ENCODE peak calls at places on chromosomes 13 and 19, in nine cellular contexts. F, D, T, O, I, M, R, J and C are unnamed samples.

GRCh38 chr19:18656337-18657086 is 19.7 kb downstream of the KLHL26 start:
- DNase-seq in T (no peak), J (no peak), D (no peak), O (no peak), I (no peak), F (no peak), R (no peak), M (no peak), C (no peak)

GRCh38 chr13:19960673-19961015 is 2.1 kb downstream of the ZMYM2 start:
- DNase-seq in M (no peak), I (no peak), F (no peak), R (no peak), D (no peak), T (no peak), O (no peak), J (peak; percentile 7), C (no peak)

GRCh38 chr13:107216046-107216715 is 648.2 kb upstream of the ARGLU1 start:
- DNase-seq in T (no peak), J (no peak), R (no peak), D (no peak), M (no peak), I (no peak), F (no peak), O (no peak), C (no peak)

GRCh38 chr13:79749556-79749955 is 268.6 kb downstream of the NDFIP2 start:
- DNase-seq in F (no peak), I (no peak), O (no peak), D (no peak), J (peak; percentile 11), T (no peak), R (no peak), M (no peak), C (no peak)

GRCh38 chr19:41995959-41996797 is 2.1 kb upstream of the ATP1A3 start:
- DNase-seq in T (no peak), I (no peak), J (no peak), M (no peak), O (no peak), D (no peak), R (no peak), F (no peak), C (no peak)

GRCh38 chr19:49017041-49017665 is at the start of gene LHB:
- DNase-seq in D (no peak), M (no peak), I (no peak), O (no peak), R (no peak), T (no peak), F (no peak), J (no peak), C (no peak)

GRCh38 chr19:18589380-18590272 is 1.0 kb downstream of the REX1BD start:
- DNase-seq in T (peak; percentile 48), M (peak; percentile 57), I (no peak), R (peak; percentile 83), J (peak; percentile 73), F (peak; percentile 45), D (peak; percentile 71), O (peak; percentile 93), C (no peak)

GRCh38 chr13:111663505-111663904 is 343.1 kb downstream of the TEX29 start:
- DNase-seq in J (no peak), O (no peak), R (no peak), I (no peak), M (no peak), D (no peak), T (no peak), F (no peak), C (no peak)

GRCh38 chr19:35751839-35752745 is 3.7 kb downstream of the LIN37 start:
- DNase-seq in D (no peak), T (no peak), R (no peak), O (peak; percentile 75), F (peak; percentile 24), I (no peak), J (no peak), M (no peak), C (no peak)

GRCh38 chr19:42471554-42472249 is 29.0 kb upstream of the CXCL17 start:
- DNase-seq in T (no peak), O (no peak), M (peak; percentile 31), I (no peak), F (no peak), D (no peak), J (peak; percentile 58), R (peak; percentile 52), C (no peak)

GRCh38 chr19:49473868-49474544 is at the start of gene FLT3LG:
- DNase-seq in I (no peak), R (peak; percentile 89), O (peak; percentile 95), M (peak; percentile 75), F (peak; percentile 77), J (peak; percentile 78), D (peak; percentile 91), T (peak; percentile 78), C (no peak)

GRCh38 chr13:28659611-28659970 is 661 bp downstream of the POMP start:
- DNase-seq in O (no peak), I (no peak), T (peak; percentile 57), M (peak; percentile 71), R (peak; percentile 64), D (peak; percentile 10), F (peak; percentile 75), J (peak; percentile 72), C (peak; percentile 29)

GRCh38 chr13:44543424-44543823 is 32.7 kb downstream of the TSC22D1 start:
- DNase-seq in D (no peak), J (no peak), M (no peak), I (no peak), F (no peak), O (no peak), R (no peak), T (no peak), C (no peak)

GRCh38 chr19:48795055-48795854 is 15.6 kb downstream of the BCAT2 start:
- DNase-seq in T (peak; percentile 93), F (peak; percentile 94), O (peak; percentile 94), M (peak; percentile 90), J (peak; percentile 97), D (peak; percentile 84), I (peak; percentile 65), R (peak; percentile 97), C (peak; percentile 86)

GRCh38 chr13:22777207-22777606 is 403.6 kb upstream of the SGCG start:
- DNase-seq in F (no peak), O (no peak), I (no peak), M (no peak), J (no peak), D (no peak), R (no peak), T (no peak), C (no peak)

GRCh38 chr13:87124785-87125074 is 546.4 kb upstream of the SLITRK5 start:
- DNase-seq in I (no peak), F (no peak), R (no peak), J (no peak), D (no peak), O (no peak), M (no peak), T (no peak), C (no peak)

DNA sequence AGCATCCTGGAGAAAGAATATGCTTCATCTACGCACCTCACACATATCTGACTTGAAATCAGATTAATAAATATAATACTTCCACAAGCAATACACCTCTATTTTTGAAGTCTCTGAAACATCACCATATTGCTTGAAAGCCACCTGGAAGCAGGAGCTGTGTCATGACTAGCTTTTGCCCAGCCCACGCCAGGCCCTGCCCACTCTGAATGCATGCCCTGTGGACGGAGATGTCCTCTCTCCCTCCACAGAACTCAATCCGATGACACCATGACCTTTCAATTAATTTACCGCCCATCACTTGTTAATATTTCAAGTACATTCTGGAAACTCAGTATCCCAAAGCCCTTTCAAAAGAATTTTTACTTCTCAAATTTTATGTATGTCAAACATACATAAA is 108.0 kb downstream of the TBC1D4 start:
- DNase-seq in J (no peak), T (no peak), O (no peak), F (no peak), D (no peak), I (no peak), M (no peak), R (no peak), C (no peak)
- H3K4me3 ChIP-seq in J (no peak overlapping the region), T (no peak overlapping the region), O (no peak overlapping the region), F (no peak overlapping the region), D (no peak overlapping the region), I (no peak overlapping the region), M (no peak overlapping the region), R (no peak overlapping the region), C (no peak overlapping the region)

DNA sequence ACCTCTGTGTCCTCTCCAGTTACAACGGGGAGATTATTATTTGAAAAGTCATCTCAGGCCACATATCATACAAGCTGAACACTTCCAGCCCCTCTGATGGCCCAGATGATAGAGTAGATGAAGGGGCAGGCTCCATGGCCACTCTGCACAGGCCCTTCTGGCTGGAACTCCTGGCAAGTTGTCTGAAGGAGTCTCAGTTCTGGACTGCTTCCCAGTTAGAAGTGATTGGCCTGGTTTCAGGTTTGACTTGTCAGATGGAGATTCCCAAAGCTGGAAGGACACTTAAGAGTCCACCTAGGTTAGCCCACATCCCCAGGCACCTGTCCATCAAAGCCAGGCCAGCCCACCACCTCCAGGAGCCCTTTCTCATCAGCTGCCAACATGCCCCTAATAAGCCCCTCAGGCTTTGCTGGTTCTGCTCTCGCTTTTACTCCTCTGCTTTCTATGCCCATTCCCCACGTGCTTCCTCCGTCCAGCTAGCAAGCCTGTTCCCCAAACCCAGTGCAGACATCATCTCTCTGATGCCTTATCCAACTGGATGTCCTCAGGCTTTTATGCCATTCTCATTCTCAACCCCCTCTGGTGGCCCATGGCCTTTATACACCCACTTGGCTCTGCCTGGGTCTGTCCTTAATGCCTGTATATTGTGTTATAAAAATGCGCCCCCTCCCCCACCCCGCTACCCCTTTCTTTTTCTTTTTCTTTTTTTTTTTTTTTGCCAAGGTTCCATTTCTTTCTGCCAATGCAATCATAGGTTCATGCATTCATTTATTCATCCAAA is 56.5 kb downstream of the HSPH1 start:
- DNase-seq in T (peak; percentile 5), I (no peak), O (no peak), D (no peak), M (peak; percentile 24), J (peak; percentile 54), F (peak; percentile 46), R (peak; percentile 19), C (no peak)
- TF ChIP-seq CTCF in T (no peak), I (no peak), O (no peak), D (no peak), M (no peak), J (no peak), F (no peak), R (no peak), C (no peak)

GRCh38 chr13:24671367-24672117 is 8.7 kb upstream of the ATP12A start:
- DNase-seq in T (peak; percentile 75), M (peak; percentile 85), O (no peak), F (peak; percentile 85), I (peak; percentile 65), R (peak; percentile 93), J (peak; percentile 91), D (peak; percentile 14), C (peak; percentile 51)
- H3K4me3 ChIP-seq in T (no peak overlapping the region), M (peak overlapping the region; percentile 37), O (no peak overlapping the region), F (peak overlapping the region; percentile 46), I (peak overlapping the region; percentile 44), R (peak overlapping the region; percentile 32), J (no peak overlapping the region), D (no peak overlapping the region), C (no peak overlapping the region)

DNA sequence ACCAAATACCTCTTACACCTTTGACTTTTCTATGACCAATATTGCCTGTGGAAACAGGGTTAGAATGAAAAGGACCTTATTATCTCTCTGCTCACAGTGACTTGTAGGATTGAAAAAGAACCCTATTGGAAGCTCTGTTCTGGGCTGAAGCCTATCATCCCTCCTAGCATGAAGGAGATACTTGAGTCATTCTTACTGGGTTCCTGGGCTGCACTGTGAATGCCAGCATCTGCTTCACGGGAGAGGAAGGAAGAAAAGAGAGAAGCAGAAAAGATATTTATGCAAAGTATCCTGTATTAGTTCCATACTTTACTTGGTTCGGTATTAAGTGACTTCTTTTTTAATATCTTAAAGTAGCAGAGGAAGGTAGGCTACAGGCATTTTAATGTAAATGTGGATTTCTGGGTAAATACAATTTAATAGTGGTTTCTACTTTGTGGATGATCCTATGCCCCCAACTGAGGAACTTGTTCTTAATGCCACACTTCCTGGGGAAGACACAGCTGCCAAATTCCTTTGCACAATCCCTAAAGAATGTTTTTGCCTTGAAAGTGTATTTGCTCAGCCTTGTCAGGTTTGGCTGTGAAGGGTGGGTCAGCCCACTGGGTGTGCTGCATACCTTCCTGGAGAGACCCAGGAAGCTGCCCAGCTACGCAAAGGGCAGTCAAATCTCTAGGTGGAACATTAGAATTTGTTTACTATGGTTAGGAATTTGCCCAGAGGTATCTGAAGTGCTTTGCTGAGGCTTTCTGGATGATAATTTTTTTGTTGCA is 13.7 kb upstream of the SCEL start:
- DNase-seq in O (no peak), J (peak; percentile 46), M (peak; percentile 37), D (no peak), T (no peak), F (peak; percentile 38), I (no peak), R (peak; percentile 58), C (peak; percentile 51)
- TF ChIP-seq CTCF in O (no peak), J (no peak), M (no peak), D (no peak), T (no peak), F (no peak), I (no peak), R (no peak), C (no peak)